ENCODE peak calls at places on chromosome 21, in seven cellular contexts. D, K, J, F, B, Q and T are unnamed samples. For H3K4me1, the result is how much of the 10 kb centered on the place peaks cover.

GRCh38 chr21:36254106-36254941 is 65.7 kb upstream of the MORC3 start:
- DNase-seq in K (no peak), Q (no peak), F (no peak), J (no peak), B (no peak), D (no peak), T (no peak)

GRCh38 chr21:16072692-16073091 is 342.9 kb downstream of the USP25 start:
- DNase-seq in F (no peak), D (no peak), B (no peak), Q (no peak), K (no peak), J (no peak), T (no peak)

GRCh38 chr21:9839011-9839661 is 682.2 kb upstream of the TPTE start:
- DNase-seq in Q (no peak), J (no peak), D (peak), B (no peak), K (no peak), F (no peak), T (no peak)

GRCh38 chr21:18340387-18340942 is 63.1 kb downstream of the TMPRSS15 start:
- DNase-seq in F (no peak), J (no peak), K (no peak), B (no peak), D (no peak), Q (no peak), T (no peak)

GRCh38 chr21:35437941-35438340 is 388.8 kb upstream of the RUNX1 start:
- DNase-seq in J (no peak), B (no peak), Q (no peak), K (no peak), F (no peak), D (no peak), T (no peak)

GRCh38 chr21:14528815-14529214 is 17.3 kb downstream of the SAMSN1 start:
- DNase-seq in K (no peak), J (no peak), D (no peak), F (no peak), B (no peak), Q (no peak), T (no peak)

GRCh38 chr21:35457097-35457496 is 408.0 kb upstream of the RUNX1 start:
- DNase-seq in F (no peak), Q (no peak), J (no peak), D (no peak), B (no peak), K (no peak), T (no peak)

GRCh38 chr21:36676039-36676950 is 22.6 kb upstream of the SIM2 start:
- DNase-seq in B (no peak), D (no peak), Q (no peak), J (no peak), F (no peak), K (no peak), T (no peak)

GRCh38 chr21:36571556-36571955 is 91.6 kb upstream of the CLDN14 start:
- DNase-seq in J (no peak), B (no peak), Q (no peak), D (no peak), K (no peak), F (no peak), T (no peak)

GRCh38 chr21:36477001-36477400 is 2.9 kb downstream of the CLDN14 start:
- DNase-seq in K (no peak), B (no peak), F (peak), Q (no peak), J (no peak), D (no peak), T (no peak)

GRCh38 chr21:24260751-24261150 is 1346.5 kb downstream of the MRPL39 start:
- DNase-seq in K (no peak), F (no peak), D (no peak), B (no peak), J (no peak), Q (no peak), T (no peak)

GRCh38 chr21:34811368-34811767 is 142.6 kb downstream of the CLIC6 start:
- DNase-seq in B (no peak), Q (no peak), D (no peak), K (no peak), F (no peak), J (no peak), T (peak)

GRCh38 chr21:37855568-37856391 is 60.5 kb downstream of the KCNJ6 start:
- DNase-seq in D (no peak), B (no peak), Q (no peak), J (no peak), K (no peak), F (no peak), T (no peak)

GRCh38 chr21:29854795-29855194 is 85.0 kb downstream of the GRIK1 start:
- DNase-seq in J (no peak), D (no peak), Q (no peak), B (no peak), F (no peak), K (no peak), T (no peak)

GRCh38 chr21:40284481-40284880 is 417.2 kb downstream of the PCP4 start:
- DNase-seq in F (no peak), J (no peak), Q (no peak), B (no peak), K (no peak), D (no peak), T (no peak)

GRCh38 chr21:36125513-36126121 is 9.3 kb upstream of the CBR3 start:
- DNase-seq in B (no peak), F (peak), J (no peak), Q (peak), D (peak), K (no peak), T (peak)

GRCh38 chr21:28442624-28443023 is 550.1 kb downstream of the LTN1 start:
- DNase-seq in F (no peak), J (no peak), Q (no peak), D (no peak), B (no peak), K (no peak), T (no peak)

GRCh38 chr21:38984982-38985422 is 179.3 kb downstream of the ETS2 start:
- DNase-seq in B (no peak), J (no peak), K (no peak), F (no peak), D (no peak), Q (no peak), T (no peak)

GRCh38 chr21:24895885-24896734 is 711.2 kb downstream of the MRPL39 start:
- DNase-seq in J (no peak), F (peak), D (no peak), B (no peak), Q (peak), K (no peak), T (no peak)

GRCh38 chr21:37367301-37367757 is 756 bp downstream of the DYRK1A start:
- DNase-seq in B (no peak), J (no peak), K (no peak), Q (no peak), D (no peak), F (no peak), T (no peak)

GRCh38 chr21:35163381-35163780 is 114.3 kb upstream of the RUNX1 start:
- DNase-seq in Q (no peak), B (no peak), K (no peak), J (no peak), D (no peak), F (no peak), T (no peak)

GRCh38 chr21:35460441-35460840 is 411.3 kb upstream of the RUNX1 start:
- DNase-seq in K (no peak), B (no peak), J (no peak), Q (no peak), D (no peak), F (no peak), T (no peak)

GRCh38 chr21:38714998-38715397 is 90.7 kb upstream of the ETS2 start:
- DNase-seq in K (no peak), B (no peak), F (no peak), D (no peak), Q (no peak), J (no peak), T (no peak)

GRCh38 chr21:21210552-21210951 is 212.3 kb downstream of the NCAM2 start:
- DNase-seq in F (no peak), J (no peak), Q (no peak), K (no peak), D (no peak), B (no peak), T (no peak)

GRCh38 chr21:26171310-26172100 is 935 bp upstream of the APP start:
- DNase-seq in Q (no peak), D (no peak), F (no peak), B (no peak), J (no peak), K (no peak), T (no peak)
- H3K27ac ChIP-seq in Q (peak), D (no peak), F (no peak), B (peak), J (no peak), K (peak), T (no peak)

GRCh38 chr21:32412162-32412997 is at the start of gene EVA1C:
- DNase-seq in B (peak), K (no peak), D (peak), J (peak), F (peak), Q (peak), T (peak)

GRCh38 chr21:32414579-32415358 is 2.3 kb downstream of the EVA1C start:
- DNase-seq in F (no peak), Q (no peak), B (no peak), K (no peak), J (no peak), D (no peak), T (no peak)

GRCh38 chr21:32412998-32413504 is 545 bp downstream of the EVA1C start:
- DNase-seq in D (peak), B (no peak), K (no peak), F (no peak), J (peak), Q (peak), T (peak)

GRCh38 chr21:32415451-32415850 is 2.9 kb downstream of the EVA1C start:
- DNase-seq in B (no peak), J (no peak), D (no peak), Q (no peak), F (no peak), K (no peak), T (no peak)

DNA sequence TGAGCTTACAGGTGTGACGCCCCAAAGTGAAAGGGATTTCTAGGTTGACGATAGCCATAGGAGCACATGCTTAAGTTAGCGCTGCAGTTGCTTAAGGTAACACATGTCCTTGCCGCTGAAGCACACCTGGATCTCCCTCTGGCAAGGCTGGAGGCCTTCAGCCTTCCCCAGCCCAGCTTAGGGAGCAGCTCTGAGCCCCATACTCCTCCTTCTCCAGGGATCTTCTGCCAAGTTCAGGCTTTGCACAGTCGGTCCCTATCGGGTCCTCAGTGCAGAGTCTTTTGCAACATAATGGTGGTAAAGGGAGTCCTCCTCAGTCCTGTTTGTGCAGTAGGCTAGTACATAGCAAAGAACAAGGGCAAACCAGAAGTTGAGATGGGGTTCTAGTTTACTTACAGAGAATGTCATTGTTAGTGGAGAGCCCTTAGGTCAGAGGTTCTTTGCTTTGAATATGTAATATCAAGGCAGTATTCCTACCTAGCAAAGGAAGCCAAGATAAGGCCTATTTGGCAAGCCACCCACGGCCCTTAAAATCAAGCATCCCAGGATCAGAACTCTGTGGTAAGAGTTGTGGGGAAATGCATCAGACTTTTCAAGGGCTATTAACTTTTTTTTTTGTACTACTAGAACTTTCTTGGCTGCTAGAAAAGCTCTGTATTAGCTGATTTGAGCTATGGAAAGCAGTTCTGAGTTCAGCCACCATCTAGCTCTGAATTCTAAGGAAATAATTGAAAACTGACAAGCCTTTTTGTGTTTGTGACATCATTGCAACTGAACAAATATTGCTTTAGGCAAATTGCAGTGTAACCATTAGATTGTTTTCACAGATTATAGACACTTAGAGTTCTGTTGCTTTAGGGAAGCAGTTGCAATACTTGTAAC is 1.4 kb downstream of the EVA1C start:
- DNase-seq in Q (peak), J (no peak), F (no peak), D (peak), K (no peak), B (no peak), T (peak)
- H3K4me1 ChIP-seq in Q (under half), J (under half), F (under half), D (under half), K (under half), B (under half), T (under half)

GRCh38 chr21:31354122-31354521 is 10.1 kb upstream of the TIAM1 start:
- DNase-seq in F (no peak), J (no peak), D (no peak), B (no peak), Q (no peak), K (peak), T (no peak)

GRCh38 chr21:31352841-31353240 is 8.8 kb upstream of the TIAM1 start:
- DNase-seq in J (no peak), K (no peak), D (no peak), B (no peak), F (no peak), Q (no peak), T (no peak)

GRCh38 chr21:31349208-31349607 is 5.1 kb upstream of the TIAM1 start:
- DNase-seq in F (no peak), K (no peak), D (no peak), Q (no peak), J (no peak), B (no peak), T (no peak)

GRCh38 chr21:31351973-31352372 is 7.9 kb upstream of the TIAM1 start:
- DNase-seq in F (no peak), K (no peak), J (no peak), D (no peak), Q (no peak), B (no peak), T (no peak)

DNA sequence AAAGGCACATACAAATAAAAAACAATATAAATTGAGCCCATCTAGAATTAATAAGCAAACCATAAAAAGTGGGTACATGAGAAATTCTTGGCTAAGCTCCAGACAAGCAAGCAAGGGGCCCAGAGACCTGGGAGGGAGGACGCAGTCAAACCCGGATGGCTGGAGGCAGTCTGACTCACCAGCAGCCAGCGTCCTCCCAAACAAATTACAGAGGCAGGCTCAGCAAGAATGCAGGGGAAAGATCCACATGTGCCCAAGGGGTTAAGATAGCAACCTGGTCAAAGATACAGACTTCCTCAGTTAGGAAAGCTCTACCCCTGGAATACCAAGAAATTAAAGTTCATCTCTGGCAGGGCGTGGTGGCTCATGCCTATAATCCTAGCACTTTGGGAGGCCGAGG is 7.4 kb upstream of the TIAM1 start:
- DNase-seq in K (no peak), B (peak), J (no peak), Q (no peak), D (no peak), F (no peak), T (no peak)
- H3K27ac ChIP-seq in K (peak), B (no peak), J (no peak), Q (no peak), D (no peak), F (no peak), T (no peak)

GRCh38 chr21:44654576-44654950 is at the start of gene KRTAP12-4:
- DNase-seq in B (no peak), F (no peak), Q (no peak), J (no peak), K (no peak), D (no peak), T (no peak)
- H3K4me1 ChIP-seq in B (under half), F (under half), Q (under half), J (under half), K (under half), D (under half), T (under half)

GRCh38 chr21:45870851-45871615 is 110.5 kb upstream of the COL6A1 start:
- DNase-seq in B (no peak), J (no peak), D (peak), Q (no peak), K (no peak), F (no peak), T (no peak)

GRCh38 chr21:45868086-45868485 is 113.5 kb upstream of the COL6A1 start:
- DNase-seq in D (no peak), B (no peak), F (no peak), Q (no peak), K (no peak), J (no peak), T (no peak)

GRCh38 chr21:45868488-45868887 is 113.1 kb upstream of the COL6A1 start:
- DNase-seq in K (no peak), D (no peak), B (no peak), F (no peak), J (no peak), Q (no peak), T (no peak)

GRCh38 chr21:45870421-45870820 is 111.1 kb upstream of the COL6A1 start:
- DNase-seq in K (no peak), Q (no peak), D (peak), F (no peak), J (no peak), B (no peak), T (no peak)

DNA sequence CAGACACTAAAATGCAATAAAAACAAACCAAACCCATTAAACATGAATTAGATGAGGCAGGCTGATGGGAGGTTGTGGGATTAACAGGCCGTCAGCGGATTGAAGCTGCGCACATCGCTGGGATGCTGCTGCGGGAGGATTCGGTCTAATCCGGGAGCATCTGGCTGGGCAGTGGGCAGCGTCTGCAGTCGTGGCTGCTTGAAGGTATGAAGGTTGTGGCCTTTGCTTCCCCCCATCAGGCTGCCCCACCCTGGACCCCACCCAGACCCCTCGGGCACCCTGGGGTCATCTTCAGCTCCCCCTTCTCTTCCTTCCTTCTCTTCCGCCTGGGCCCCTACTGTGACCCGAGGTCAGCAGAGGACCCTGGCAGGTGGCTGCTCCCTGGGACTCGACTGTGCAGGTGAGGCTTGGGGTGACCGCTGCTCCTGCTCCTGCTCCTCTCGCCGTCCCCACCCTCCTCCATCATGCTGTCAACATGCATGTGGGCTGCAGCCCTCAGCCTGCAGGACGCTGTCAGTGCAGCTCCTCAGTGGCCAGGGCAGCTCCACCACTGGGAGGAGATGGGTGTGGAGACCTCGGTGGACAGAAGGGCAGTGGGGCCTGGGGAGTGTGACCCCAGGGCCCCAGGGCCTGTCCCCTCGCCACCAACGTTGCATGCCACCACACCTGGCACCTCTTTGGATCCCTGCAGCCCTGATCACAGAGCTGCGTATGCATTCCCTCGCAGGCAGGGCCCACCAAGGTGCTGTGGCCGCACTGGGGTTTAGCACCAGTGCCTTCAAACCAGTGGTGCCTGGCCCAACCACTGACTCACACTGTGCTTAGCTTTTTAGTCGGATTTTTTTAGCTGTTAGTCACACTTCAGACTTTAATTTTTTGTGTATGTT is 112.2 kb upstream of the COL6A1 start:
- DNase-seq in F (no peak), D (no peak), B (no peak), Q (no peak), K (no peak), J (no peak), T (no peak)
- H3K27ac ChIP-seq in F (no peak), D (no peak), B (no peak), Q (no peak), K (no peak), J (no peak), T (no peak)

DNA sequence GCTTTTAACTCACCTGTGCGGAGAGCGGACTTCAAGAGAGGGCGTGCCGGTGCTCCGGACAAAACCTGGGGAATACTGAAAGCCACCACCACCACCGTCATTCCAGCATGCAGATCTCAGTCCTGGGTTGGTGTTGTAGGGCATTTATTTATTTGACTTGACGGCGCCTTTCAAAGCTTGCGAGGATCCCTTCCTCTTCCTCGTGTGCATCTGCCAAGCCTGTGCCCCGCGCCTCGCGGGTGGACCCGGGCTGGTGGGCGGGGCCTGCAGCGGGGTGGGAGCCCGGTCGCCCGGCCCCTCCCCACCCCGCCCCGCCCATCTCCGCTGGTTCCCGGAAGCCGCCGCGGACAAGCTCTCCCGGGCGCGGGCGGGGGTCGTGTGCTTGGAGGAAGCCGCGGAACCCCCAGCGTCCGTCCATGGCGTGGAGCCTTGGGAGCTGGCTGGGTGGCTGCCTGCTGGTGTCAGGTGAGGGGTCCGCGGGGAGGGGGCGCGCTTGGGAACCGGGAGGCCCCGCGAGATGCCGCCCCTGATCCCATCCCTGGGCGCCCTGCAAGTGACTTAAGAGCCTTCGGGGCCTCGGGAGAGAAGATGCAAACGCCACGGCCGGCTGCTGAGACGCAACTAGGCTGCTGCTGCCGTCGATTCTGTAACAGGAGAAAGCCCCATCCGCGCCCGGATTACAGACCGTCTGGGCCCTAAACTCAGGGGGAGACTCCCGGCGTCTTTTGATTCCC is at the start of gene IL10RB:
- DNase-seq in F (peak), Q (peak), D (peak), B (peak), K (no peak), J (peak), T (peak)
- H3K4me1 ChIP-seq in F (under half), Q (under half), D (under half), B (under half), K (under half), J (under half), T (under half)